ENCODE peak calls at places on chromosomes 3 and 15, in seven cellular contexts. O is HCT116, N is suprapubic skin, Z is stomach, H is GM23338, D is GM12878, V is sigmoid colon. S is an unnamed sample.

GRCh38 chr15:43169888-43170287 is 15.3 kb upstream of the CCNDBP1 start:
- DNase-seq in O (no peak), N (no peak), Z (no peak), H (no peak), D (no peak), V (no peak), S (no peak)

GRCh38 chr3:115903843-115904242 is 280.5 kb downstream of the GAP43 start:
- DNase-seq in O (no peak), N (no peak), Z (no peak), H (no peak), D (no peak), V (no peak), S (no peak)

GRCh38 chr15:42772126-42772525 is 35.2 kb upstream of the CDAN1 start:
- DNase-seq in O (no peak), N (no peak), Z (no peak), H (no peak), D (no peak), V (peak; percentile 67), S (no peak)

GRCh38 chr15:97893988-97894387 is 66.5 kb upstream of the ARRDC4 start:
- DNase-seq in O (no peak), N (no peak), Z (no peak), H (no peak), D (no peak), V (no peak), S (no peak)

GRCh38 chr3:101936419-101937331 is 87.4 kb downstream of the NFKBIZ start:
- DNase-seq in O (no peak), N (no peak), Z (no peak), H (no peak), D (peak; percentile 95), V (no peak), S (peak; percentile 37)

GRCh38 chr15:69089258-69089657 is 71.2 kb upstream of the GLCE start:
- DNase-seq in O (no peak), N (no peak), Z (no peak), H (peak; percentile 53), D (no peak), V (no peak), S (no peak)

GRCh38 chr3:18237251-18238005 is 187.7 kb downstream of the SATB1 start:
- DNase-seq in O (peak; percentile 13), N (no peak), Z (no peak), H (no peak), D (no peak), V (no peak), S (no peak)

GRCh38 chr3:187848396-187848795 is 103.1 kb upstream of the BCL6 start:
- DNase-seq in O (no peak), N (no peak), Z (no peak), H (no peak), D (no peak), V (no peak), S (no peak)

GRCh38 chr15:25066708-25067107 is 111.9 kb downstream of the SNRPN start:
- DNase-seq in O (no peak), N (no peak), Z (no peak), H (no peak), D (no peak), V (peak; percentile 41), S (no peak)

GRCh38 chr3:128318275-128318920 is 148.3 kb downstream of the DNAJB8 start:
- DNase-seq in O (no peak), N (peak; percentile 34), Z (peak; percentile 15), H (no peak), D (no peak), V (peak; percentile 33), S (no peak)

GRCh38 chr15:35545316-35545824 is 595 bp downstream of the DPH6 start:
- DNase-seq in O (peak; percentile 21), N (peak; percentile 69), Z (peak; percentile 31), H (peak; percentile 50), D (peak; percentile 16), V (peak; percentile 68), S (peak; percentile 1)

GRCh38 chr15:80207887-80208286 is 44.1 kb downstream of the CTXND1 start:
- DNase-seq in O (no peak), N (no peak), Z (no peak), H (no peak), D (no peak), V (no peak), S (no peak)

GRCh38 chr3:50204804-50205718 is at the start of gene SLC38A3:
- DNase-seq in O (no peak), N (no peak), Z (peak; percentile 39), H (peak; percentile 83), D (no peak), V (no peak), S (no peak)
- TF ChIP-seq POLR2AphosphoS5 in O (no peak), N (no peak), Z (no peak), H (no peak), D (no peak), V (no peak), S (no peak)

GRCh38 chr3:194312743-194313281 is 38.3 kb downstream of the CPN2 start:
- DNase-seq in O (no peak), N (peak; percentile 86), Z (no peak), H (peak; percentile 42), D (no peak), V (peak; percentile 98), S (no peak)
- TF ChIP-seq POLR2AphosphoS5 in O (no peak), N (no peak), Z (peak; percentile 63), H (no peak), D (no peak), V (peak; percentile 90), S (no peak)

GRCh38 chr3:56693750-56694149 is 10.7 kb upstream of the TASOR start:
- DNase-seq in O (no peak), N (no peak), Z (no peak), H (no peak), D (no peak), V (no peak), S (no peak)
- TF ChIP-seq POLR2AphosphoS5 in O (no peak), N (no peak), Z (no peak), H (no peak), D (no peak), V (no peak), S (no peak)

DNA sequence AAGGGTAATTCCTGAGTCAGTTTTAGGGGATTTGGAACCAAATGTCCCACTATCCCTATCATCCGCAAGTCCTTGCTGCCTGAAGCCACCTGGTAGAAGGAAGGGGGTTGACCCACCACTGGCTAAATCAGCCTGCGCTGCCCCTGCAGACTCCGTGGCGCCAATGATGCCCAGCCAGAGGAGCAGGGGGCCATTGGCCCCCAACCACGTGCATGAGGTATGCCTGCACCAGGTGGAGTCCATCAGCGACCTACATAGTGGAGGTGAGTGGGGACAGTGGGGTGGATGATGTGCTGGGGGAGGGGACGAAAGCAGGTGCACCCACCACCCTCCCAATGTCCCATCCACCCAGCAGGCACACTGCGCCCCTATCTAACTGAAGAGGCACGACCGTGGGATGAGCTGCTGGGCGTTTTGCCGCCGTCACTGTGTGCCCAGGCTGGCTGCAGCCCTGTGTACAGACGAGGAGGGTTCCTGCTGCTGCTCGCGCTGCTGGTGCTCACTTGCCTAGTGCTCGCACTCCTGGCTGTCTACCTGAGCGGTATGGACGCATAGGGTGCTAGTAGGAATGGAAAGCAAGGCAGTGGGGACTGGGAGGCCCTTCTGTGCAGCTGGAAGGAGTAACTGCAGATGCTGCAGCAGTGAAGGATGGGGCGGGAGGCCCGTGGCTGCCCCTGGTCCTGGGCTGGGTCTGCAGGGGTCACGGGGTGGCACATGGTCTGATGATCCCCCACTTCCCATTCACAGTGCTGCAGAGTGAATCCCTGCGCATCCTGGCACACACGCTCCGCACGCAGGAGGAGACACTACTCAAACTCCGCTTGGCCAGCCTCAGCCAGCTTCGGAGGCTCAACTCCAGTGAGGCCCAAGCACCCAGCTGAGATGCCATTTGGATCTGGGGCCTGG is 5.7 kb downstream of the IFRD2 start:
- DNase-seq in O (no peak), N (no peak), Z (no peak), H (no peak), D (no peak), V (no peak), S (no peak)
- TF ChIP-seq POLR2AphosphoS5 in O (peak; percentile 18), N (no peak), Z (no peak), H (peak; percentile 29), D (no peak), V (no peak), S (peak; percentile 60)

DNA sequence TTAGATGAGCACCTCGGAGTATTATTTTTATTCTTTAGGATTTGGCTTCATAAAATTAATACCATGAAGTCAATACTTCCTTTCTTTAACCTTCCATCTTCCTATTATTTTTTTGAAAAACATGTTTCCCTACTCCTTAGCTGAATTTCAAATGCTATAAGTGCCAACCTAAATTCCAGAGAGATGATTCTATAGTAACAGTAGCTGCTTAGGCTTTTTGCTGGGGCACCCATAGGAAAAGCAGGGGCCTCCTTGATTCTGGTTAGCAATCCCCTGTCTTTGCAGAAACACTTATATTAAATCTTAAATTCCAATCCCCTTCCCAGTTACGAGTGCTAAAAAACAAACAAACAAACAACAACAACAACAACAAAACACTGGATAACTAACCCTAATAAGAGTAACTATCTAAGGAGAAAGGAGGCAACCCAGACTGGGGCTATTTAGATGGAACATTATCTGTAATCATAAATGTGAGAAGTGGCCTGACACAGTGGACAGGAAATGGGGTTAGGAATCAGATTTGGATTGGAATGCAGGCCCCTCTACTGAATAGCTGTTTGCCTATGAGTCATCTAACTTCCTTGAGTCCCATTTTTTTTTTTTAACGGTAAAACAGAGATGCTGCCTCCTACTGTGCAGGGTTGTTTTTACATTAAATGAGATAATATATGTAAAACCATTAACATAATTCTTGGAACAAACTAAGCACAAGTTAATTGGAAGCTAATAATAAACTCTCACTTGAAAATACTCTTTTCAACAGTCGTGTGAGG is 148.1 kb downstream of the WDR72 start:
- DNase-seq in O (no peak), N (no peak), Z (no peak), H (peak; percentile 11), D (no peak), V (no peak), S (no peak)
- TF ChIP-seq POLR2AphosphoS5 in O (no peak), N (no peak), Z (no peak), H (no peak), D (no peak), V (no peak), S (no peak)

S was measured in GM12891.